ENCODE peak calls at places on chromosomes 2 and 18, in ten cellular contexts. One of them, this sample, is unnamed.

GRCh38 chr2:25960920-25961319 is 21.4 kb downstream of the KIF3C start:
- DNase-seq in AG04450: no peak
- DNase-seq in AG09309: no peak
- DNase-seq in GM23248: peak
- DNase-seq in brain pericyte: no peak
- DNase-seq in NCI-H1930: no peak
- DNase-seq in nephron progenitor cell: no peak
- DNase-seq in A549: no peak
- DNase-seq in psoas muscle: no peak
- DNase-seq in WTC11: no peak
- DNase-seq in this sample: no peak

GRCh38 chr2:210707900-210708299 is 151.5 kb downstream of the CPS1 start:
- DNase-seq in psoas muscle: no peak
- DNase-seq in nephron progenitor cell: no peak
- DNase-seq in brain pericyte: no peak
- DNase-seq in A549: no peak
- DNase-seq in AG04450: no peak
- DNase-seq in AG09309: no peak
- DNase-seq in WTC11: no peak
- DNase-seq in NCI-H1930: no peak
- DNase-seq in GM23248: no peak
- DNase-seq in this sample: no peak

GRCh38 chr18:22705328-22705727 is 227.8 kb upstream of the RBBP8 start:
- DNase-seq in brain pericyte: no peak
- DNase-seq in AG09309: peak
- DNase-seq in NCI-H1930: no peak
- DNase-seq in A549: peak
- DNase-seq in GM23248: peak
- DNase-seq in AG04450: no peak
- DNase-seq in nephron progenitor cell: no peak
- DNase-seq in WTC11: no peak
- DNase-seq in psoas muscle: no peak
- DNase-seq in this sample: no peak

GRCh38 chr18:68942230-68942629 is 144.3 kb downstream of the CCDC102B start:
- DNase-seq in NCI-H1930: no peak
- DNase-seq in psoas muscle: no peak
- DNase-seq in A549: no peak
- DNase-seq in nephron progenitor cell: no peak
- DNase-seq in brain pericyte: no peak
- DNase-seq in AG09309: no peak
- DNase-seq in GM23248: no peak
- DNase-seq in WTC11: no peak
- DNase-seq in AG04450: no peak
- DNase-seq in this sample: no peak

GRCh38 chr2:151947524-151948165 is 119.4 kb upstream of the ARL5A start:
- DNase-seq in AG09309: no peak
- DNase-seq in AG04450: no peak
- DNase-seq in NCI-H1930: no peak
- DNase-seq in GM23248: peak
- DNase-seq in WTC11: peak
- DNase-seq in brain pericyte: no peak
- DNase-seq in psoas muscle: peak
- DNase-seq in A549: no peak
- DNase-seq in nephron progenitor cell: no peak
- DNase-seq in this sample: no peak

GRCh38 chr2:178482437-178482836 is 2.2 kb downstream of the PLEKHA3 start:
- DNase-seq in A549: no peak
- DNase-seq in NCI-H1930: no peak
- DNase-seq in AG09309: no peak
- DNase-seq in GM23248: peak
- DNase-seq in AG04450: no peak
- DNase-seq in WTC11: no peak
- DNase-seq in nephron progenitor cell: no peak
- DNase-seq in brain pericyte: no peak
- DNase-seq in psoas muscle: no peak
- DNase-seq in this sample: no peak

GRCh38 chr2:145652051-145652450 is 1132.1 kb upstream of the ZEB2 start:
- DNase-seq in brain pericyte: no peak
- DNase-seq in AG09309: no peak
- DNase-seq in NCI-H1930: no peak
- DNase-seq in AG04450: no peak
- DNase-seq in WTC11: no peak
- DNase-seq in A549: no peak
- DNase-seq in GM23248: no peak
- DNase-seq in nephron progenitor cell: no peak
- DNase-seq in psoas muscle: no peak
- DNase-seq in this sample: no peak

GRCh38 chr18:79868811-79869541 is 71.2 kb downstream of the KCNG2 start:
- DNase-seq in nephron progenitor cell: no peak
- DNase-seq in AG09309: no peak
- DNase-seq in A549: no peak
- DNase-seq in GM23248: no peak
- DNase-seq in NCI-H1930: no peak
- DNase-seq in AG04450: no peak
- DNase-seq in WTC11: no peak
- DNase-seq in brain pericyte: no peak
- DNase-seq in psoas muscle: no peak
- DNase-seq in this sample: peak

GRCh38 chr18:13446024-13446423 is 227.5 kb downstream of the LDLRAD4 start:
- DNase-seq in brain pericyte: no peak
- DNase-seq in AG04450: no peak
- DNase-seq in psoas muscle: peak
- DNase-seq in WTC11: no peak
- DNase-seq in AG09309: no peak
- DNase-seq in nephron progenitor cell: no peak
- DNase-seq in A549: no peak
- DNase-seq in NCI-H1930: no peak
- DNase-seq in GM23248: no peak
- DNase-seq in this sample: no peak

GRCh38 chr2:44753552-44754285 is 187.8 kb upstream of the SIX3 start:
- DNase-seq in AG09309: no peak
- DNase-seq in WTC11: no peak
- DNase-seq in NCI-H1930: no peak
- DNase-seq in nephron progenitor cell: no peak
- DNase-seq in GM23248: no peak
- DNase-seq in A549: no peak
- DNase-seq in AG04450: no peak
- DNase-seq in psoas muscle: no peak
- DNase-seq in brain pericyte: no peak
- DNase-seq in this sample: no peak